ENCODE peak calls at places on chromosomes 3 and 15, in five cellular contexts. One of them, this sample, is unnamed.

GRCh38 chr3:171788546-171789351 is 21.5 kb downstream of the PLD1 start:
- DNase-seq in neuronal stem cell: no peak
- DNase-seq in IMR-90: peak; percentile 94
- DNase-seq in left lung: no peak
- DNase-seq in lung: no peak
- DNase-seq in this sample: no peak

GRCh38 chr3:137103739-137104138 is 146.0 kb downstream of the IL20RB start:
- DNase-seq in neuronal stem cell: no peak
- DNase-seq in IMR-90: no peak
- DNase-seq in left lung: no peak
- DNase-seq in lung: no peak
- DNase-seq in this sample: no peak

GRCh38 chr3:126014252-126014651 is 45.3 kb downstream of the ROPN1B start:
- DNase-seq in neuronal stem cell: no peak
- DNase-seq in IMR-90: peak; percentile 54
- DNase-seq in left lung: no peak
- DNase-seq in lung: peak; percentile 9
- DNase-seq in this sample: no peak

GRCh38 chr15:31511707-31512310 is 185.2 kb downstream of the KLF13 start:
- DNase-seq in neuronal stem cell: no peak
- DNase-seq in IMR-90: no peak
- DNase-seq in left lung: no peak
- DNase-seq in lung: peak; percentile 15
- DNase-seq in this sample: no peak

GRCh38 chr3:97658670-97659285 is 105.8 kb upstream of the ARL6 start:
- DNase-seq in neuronal stem cell: peak; percentile 14
- DNase-seq in IMR-90: peak; percentile 2
- DNase-seq in left lung: no peak
- DNase-seq in lung: no peak
- DNase-seq in this sample: no peak

GRCh38 chr3:48038971-48039481 is 22.8 kb upstream of the MAP4 start:
- DNase-seq in neuronal stem cell: no peak
- DNase-seq in IMR-90: no peak
- DNase-seq in left lung: no peak
- DNase-seq in lung: no peak
- DNase-seq in this sample: no peak

GRCh38 chr3:16214366-16214765 is 39.9 kb downstream of the GALNT15 start:
- DNase-seq in neuronal stem cell: no peak
- DNase-seq in IMR-90: no peak
- DNase-seq in left lung: no peak
- DNase-seq in lung: no peak
- DNase-seq in this sample: no peak

GRCh38 chr3:187789872-187790271 is 44.6 kb upstream of the BCL6 start:
- DNase-seq in neuronal stem cell: no peak
- DNase-seq in IMR-90: no peak
- DNase-seq in left lung: no peak
- DNase-seq in lung: no peak
- DNase-seq in this sample: no peak

DNA sequence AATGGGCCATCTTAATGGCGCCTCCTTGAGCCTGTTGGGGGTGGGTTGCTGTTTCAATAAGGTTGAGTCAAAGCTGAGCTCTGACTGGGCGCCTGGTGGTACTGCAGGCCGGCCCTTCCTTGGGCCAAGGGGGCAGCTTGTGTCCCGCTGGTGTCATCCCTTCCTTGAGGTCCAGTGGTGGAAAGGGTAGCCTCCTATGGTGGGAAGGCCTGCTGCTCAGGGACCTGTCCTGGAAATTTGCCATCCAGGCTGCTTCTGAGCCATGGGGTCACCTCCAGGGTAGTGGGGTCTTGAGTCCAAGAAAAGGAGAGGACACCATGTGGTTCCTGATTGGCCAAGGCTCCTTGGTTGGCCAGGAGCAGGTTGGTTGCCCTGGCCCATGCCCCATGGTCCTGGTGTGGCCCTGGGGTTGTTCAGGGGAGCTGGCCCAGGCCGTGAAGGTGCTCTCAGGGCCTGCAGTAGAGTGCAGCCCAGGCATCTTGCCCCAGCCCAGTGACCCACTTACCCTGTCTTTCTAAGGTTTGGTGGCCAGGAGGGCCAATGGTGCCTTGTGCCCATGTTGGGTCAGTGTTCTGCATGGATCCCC is 188.7 kb downstream of the UBE3A start:
- DNase-seq in neuronal stem cell: no peak
- DNase-seq in IMR-90: no peak
- DNase-seq in left lung: peak; percentile 43
- DNase-seq in lung: no peak
- DNase-seq in this sample: no peak
- H3K9me3 ChIP-seq in neuronal stem cell: peaks cover 21% of the 10 kb centered on the region
- H3K9me3 ChIP-seq in IMR-90: peaks cover 55% of the 10 kb centered on the region
- H3K9me3 ChIP-seq in left lung: peaks cover 92% of the 10 kb centered on the region
- H3K9me3 ChIP-seq in lung: peaks cover 64% of the 10 kb centered on the region
- H3K9me3 ChIP-seq in this sample: no peaks in the 10 kb centered on the region

DNA sequence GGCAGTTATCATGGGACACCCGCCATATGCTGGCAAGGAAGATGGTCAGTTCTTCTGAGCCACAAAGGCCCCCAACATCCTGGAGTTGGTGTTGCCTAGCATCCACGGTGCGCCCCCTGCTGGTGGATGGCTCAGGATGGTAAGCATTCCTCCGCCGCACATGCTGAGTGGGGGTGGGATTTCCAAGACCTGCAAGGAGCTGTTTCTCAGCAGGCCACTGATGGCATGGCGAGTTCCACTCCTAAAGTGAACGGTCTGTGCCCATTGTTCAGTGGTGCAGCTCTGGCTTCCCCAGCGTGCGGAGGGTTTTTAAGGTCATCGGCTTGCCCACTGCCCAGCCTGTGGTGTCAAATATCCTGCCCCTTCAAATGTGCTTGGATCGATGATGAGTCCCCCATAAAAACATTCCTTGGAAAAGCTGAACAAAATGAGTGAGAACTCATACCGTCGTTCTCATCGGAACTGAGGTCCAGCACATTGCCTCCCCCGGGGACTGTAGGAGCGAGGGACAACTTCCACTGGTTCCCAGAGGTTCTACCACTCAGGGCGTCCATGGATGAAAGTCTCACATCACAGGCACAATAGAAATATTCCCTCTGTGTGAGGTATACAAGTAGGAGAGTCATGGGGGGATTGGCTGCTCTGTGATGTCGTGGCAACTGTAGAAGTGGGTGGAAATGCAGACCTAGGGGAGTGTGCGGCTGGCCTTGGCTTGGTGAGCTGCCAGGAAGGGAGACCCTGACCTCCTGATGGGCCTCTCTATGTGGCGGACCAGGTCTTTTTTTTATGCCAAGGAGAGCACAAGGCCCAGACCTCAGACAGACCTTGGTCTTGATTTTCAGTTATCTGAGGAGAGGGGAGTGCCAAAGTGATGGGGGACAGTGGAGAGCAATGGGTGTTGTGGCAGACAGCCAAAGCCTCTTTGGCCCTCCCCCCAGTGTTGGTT is 102.0 kb downstream of the SNRPN start:
- DNase-seq in neuronal stem cell: no peak
- DNase-seq in IMR-90: no peak
- DNase-seq in left lung: no peak
- DNase-seq in lung: no peak
- DNase-seq in this sample: no peak
- H3K9me3 ChIP-seq in neuronal stem cell: peaks cover 100% of the 10 kb centered on the region
- H3K9me3 ChIP-seq in IMR-90: peaks cover 100% of the 10 kb centered on the region
- H3K9me3 ChIP-seq in left lung: peaks cover 100% of the 10 kb centered on the region
- H3K9me3 ChIP-seq in lung: peaks cover 100% of the 10 kb centered on the region
- H3K9me3 ChIP-seq in this sample: peaks cover 65% of the 10 kb centered on the region

GRCh38 chr3:142288032-142288638 is 62.8 kb upstream of the GK5 start:
- DNase-seq in neuronal stem cell: peak; percentile 9
- DNase-seq in IMR-90: no peak
- DNase-seq in left lung: no peak
- DNase-seq in lung: no peak
- DNase-seq in this sample: no peak
- H3K9me3 ChIP-seq in neuronal stem cell: peaks cover 7% of the 10 kb centered on the region
- H3K9me3 ChIP-seq in IMR-90: peaks cover 13% of the 10 kb centered on the region
- H3K9me3 ChIP-seq in left lung: peaks cover 29% of the 10 kb centered on the region
- H3K9me3 ChIP-seq in lung: peaks cover 4% of the 10 kb centered on the region
- H3K9me3 ChIP-seq in this sample: no peaks in the 10 kb centered on the region

GRCh38 chr3:79818015-79818414 is 50.2 kb upstream of the ROBO1 start:
- DNase-seq in neuronal stem cell: no peak
- DNase-seq in IMR-90: no peak
- DNase-seq in left lung: no peak
- DNase-seq in lung: no peak
- DNase-seq in this sample: no peak

GRCh38 chr3:79822076-79822475 is 54.3 kb upstream of the ROBO1 start:
- DNase-seq in neuronal stem cell: no peak
- DNase-seq in IMR-90: no peak
- DNase-seq in left lung: no peak
- DNase-seq in lung: no peak
- DNase-seq in this sample: no peak

GRCh38 chr3:79815478-79815877 is 47.7 kb upstream of the ROBO1 start:
- DNase-seq in neuronal stem cell: no peak
- DNase-seq in IMR-90: no peak
- DNase-seq in left lung: no peak
- DNase-seq in lung: no peak
- DNase-seq in this sample: no peak

GRCh38 chr3:79820089-79820488 is 52.3 kb upstream of the ROBO1 start:
- DNase-seq in neuronal stem cell: no peak
- DNase-seq in IMR-90: no peak
- DNase-seq in left lung: no peak
- DNase-seq in lung: no peak
- DNase-seq in this sample: no peak

DNA sequence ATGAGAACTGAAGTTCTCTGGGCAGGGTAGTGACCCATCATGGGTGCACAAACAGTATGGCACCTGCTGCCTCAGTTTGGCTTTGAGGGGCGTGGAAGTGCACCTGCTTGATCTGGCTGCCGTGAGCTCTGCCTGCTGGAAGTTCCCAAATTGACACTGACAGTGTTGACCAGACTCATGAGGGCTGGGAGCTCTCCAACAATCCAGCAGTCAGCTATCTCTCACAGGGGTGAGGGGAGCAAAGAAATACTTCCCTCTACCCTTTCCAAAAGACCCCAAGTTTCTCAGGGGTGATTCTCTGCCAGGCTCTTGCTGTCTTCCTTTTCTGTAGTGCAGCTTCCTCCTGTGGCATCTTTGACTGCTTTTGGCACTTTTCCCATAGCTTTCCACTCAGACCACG is 49.4 kb upstream of the ROBO1 start:
- DNase-seq in neuronal stem cell: no peak
- DNase-seq in IMR-90: no peak
- DNase-seq in left lung: no peak
- DNase-seq in lung: no peak
- DNase-seq in this sample: no peak
- H3K9me3 ChIP-seq in neuronal stem cell: peaks cover 2% of the 10 kb centered on the region
- H3K9me3 ChIP-seq in IMR-90: peaks cover 8% of the 10 kb centered on the region
- H3K9me3 ChIP-seq in left lung: peaks cover 22% of the 10 kb centered on the region
- H3K9me3 ChIP-seq in lung: peaks cover 2% of the 10 kb centered on the region
- H3K9me3 ChIP-seq in this sample: peaks cover 5% of the 10 kb centered on the region

DNA sequence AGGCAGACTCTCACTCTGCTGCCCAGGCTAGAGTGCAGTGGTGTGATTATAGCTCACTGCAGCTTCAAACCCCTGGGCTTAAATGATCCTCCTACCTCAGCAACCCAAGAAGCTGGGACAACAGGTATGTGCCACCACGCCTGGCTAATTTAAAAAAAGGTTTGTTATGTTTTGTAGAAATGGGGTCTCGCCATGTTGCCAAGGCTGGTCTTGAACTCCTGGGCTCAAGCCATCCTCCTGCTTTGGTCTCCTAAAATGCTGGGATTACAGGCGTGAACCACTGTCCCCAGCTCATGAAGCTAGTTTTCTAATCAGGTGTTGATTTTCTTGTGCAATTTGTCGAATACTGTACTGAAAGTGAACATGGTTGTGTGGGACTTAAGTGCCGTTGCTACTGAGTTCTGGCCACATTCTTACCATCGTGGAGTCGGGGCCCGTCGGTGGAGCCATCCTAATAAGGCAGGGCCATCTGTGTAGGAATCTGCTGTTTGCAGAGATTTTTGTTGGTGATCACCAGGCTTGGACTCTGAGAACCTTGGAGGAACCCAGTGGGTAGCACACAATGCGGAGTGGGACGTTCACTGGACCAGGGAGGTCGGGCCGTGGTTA is 193.2 kb downstream of the GOLGA6L6 start:
- DNase-seq in neuronal stem cell: no peak
- DNase-seq in IMR-90: no peak
- DNase-seq in left lung: peak; percentile 84
- DNase-seq in lung: peak; percentile 27
- DNase-seq in this sample: no peak
- H3K9me3 ChIP-seq in neuronal stem cell: peaks cover 39% of the 10 kb centered on the region
- H3K9me3 ChIP-seq in IMR-90: peaks cover 84% of the 10 kb centered on the region
- H3K9me3 ChIP-seq in left lung: peaks cover 26% of the 10 kb centered on the region
- H3K9me3 ChIP-seq in lung: peaks cover 17% of the 10 kb centered on the region
- H3K9me3 ChIP-seq in this sample: no peaks in the 10 kb centered on the region

DNA sequence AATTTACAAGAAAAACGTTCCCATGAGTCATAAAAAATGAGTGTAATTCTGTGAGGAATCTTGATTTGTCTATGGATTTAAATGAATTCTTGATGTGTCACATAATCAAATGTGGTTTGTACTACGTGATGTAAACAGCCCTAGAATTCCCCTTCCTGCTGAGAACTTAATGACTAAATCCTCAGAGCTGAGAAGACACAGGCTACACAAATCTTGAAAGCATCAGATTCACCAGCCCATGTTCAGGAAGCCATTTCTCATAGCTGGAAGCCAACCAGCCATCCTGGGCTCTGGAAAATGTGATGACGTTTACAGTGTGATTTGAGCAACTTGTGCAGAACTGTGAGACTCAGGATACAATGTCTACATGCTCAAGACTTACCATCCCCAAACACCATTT is 193.7 kb upstream of the MME start:
- DNase-seq in neuronal stem cell: no peak
- DNase-seq in IMR-90: peak; percentile 100
- DNase-seq in left lung: no peak
- DNase-seq in lung: no peak
- DNase-seq in this sample: no peak
- H3K9me3 ChIP-seq in neuronal stem cell: no peaks in the 10 kb centered on the region
- H3K9me3 ChIP-seq in IMR-90: no peaks in the 10 kb centered on the region
- H3K9me3 ChIP-seq in left lung: peaks cover 12% of the 10 kb centered on the region
- H3K9me3 ChIP-seq in lung: peaks cover 12% of the 10 kb centered on the region
- H3K9me3 ChIP-seq in this sample: no peaks in the 10 kb centered on the region

DNA sequence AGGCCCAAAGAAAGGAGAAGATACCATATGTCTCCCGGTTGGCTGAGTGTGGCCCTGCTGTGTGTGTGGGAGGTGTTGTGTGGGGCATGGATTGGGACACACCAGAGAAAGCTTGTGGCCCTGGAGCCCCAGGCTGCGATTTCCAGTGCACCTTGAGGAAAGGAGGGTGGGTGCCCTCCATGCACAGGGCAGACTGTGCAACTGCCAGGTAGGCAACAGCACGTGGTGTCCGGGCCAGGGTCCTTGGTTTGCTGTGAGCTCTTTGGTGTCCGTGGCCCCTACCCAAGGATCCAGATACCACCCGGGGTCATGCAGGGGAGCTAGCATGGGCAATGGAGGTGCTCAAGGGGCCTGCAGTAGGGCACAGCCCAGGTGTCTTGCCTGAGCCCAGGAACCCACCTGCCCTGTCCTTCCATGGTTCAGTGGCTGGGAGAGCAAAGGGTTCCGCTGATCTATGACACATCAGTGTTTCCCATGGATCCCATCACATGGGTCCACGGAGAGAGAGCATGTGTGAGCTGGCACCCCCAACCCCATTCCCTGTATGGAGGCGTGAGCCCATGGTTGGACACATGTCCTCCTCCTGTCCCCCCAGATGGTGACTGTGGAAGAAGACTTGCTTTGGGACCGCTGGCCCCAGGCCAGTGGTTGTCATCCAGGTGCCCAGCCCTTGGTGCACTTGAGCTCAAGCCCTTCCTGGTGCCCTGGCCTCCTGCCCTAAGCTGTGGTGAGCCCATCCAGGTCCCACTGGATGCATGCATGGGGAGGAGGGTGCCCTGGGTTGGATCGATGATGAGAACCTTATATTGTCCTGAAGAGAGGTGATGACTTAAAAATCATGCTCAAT is 223.4 kb downstream of the SNRPN start:
- DNase-seq in neuronal stem cell: no peak
- DNase-seq in IMR-90: no peak
- DNase-seq in left lung: peak; percentile 42
- DNase-seq in lung: peak; percentile 27
- DNase-seq in this sample: no peak
- H3K9me3 ChIP-seq in neuronal stem cell: peaks cover 52% of the 10 kb centered on the region
- H3K9me3 ChIP-seq in IMR-90: peaks cover 74% of the 10 kb centered on the region
- H3K9me3 ChIP-seq in left lung: peaks cover 100% of the 10 kb centered on the region
- H3K9me3 ChIP-seq in lung: peaks cover 84% of the 10 kb centered on the region
- H3K9me3 ChIP-seq in this sample: no peaks in the 10 kb centered on the region